ENCODE peak calls at places on chromosomes 5 and 9, in five cellular contexts. X, T, S, R and G are unnamed samples.

GRCh38 chr9:1732670-1733069 is 282.5 kb upstream of the SMARCA2 start:
- DNase-seq in X (no peak), T (peak; percentile 52), S (no peak), R (no peak), G (no peak)

GRCh38 chr5:32076699-32077695 is 97.1 kb downstream of the GOLPH3 start:
- DNase-seq in X (no peak), T (peak; percentile 77), S (no peak), R (no peak), G (no peak)

GRCh38 chr9:114908104-114908621 is 22.2 kb downstream of the TNFSF8 start:
- DNase-seq in X (no peak), T (no peak), S (peak; percentile 35), R (no peak), G (no peak)

GRCh38 chr9:14423816-14424261 is 109.9 kb upstream of the NFIB start:
- DNase-seq in X (no peak), T (no peak), S (no peak), R (no peak), G (no peak)

GRCh38 chr9:9771314-9771713 is 841.5 kb downstream of the PTPRD start:
- DNase-seq in X (no peak), T (no peak), S (no peak), R (no peak), G (no peak)

GRCh38 chr5:148904440-148904839 is 78.0 kb downstream of the ADRB2 start:
- DNase-seq in X (no peak), T (no peak), S (peak; percentile 68), R (no peak), G (no peak)

GRCh38 chr5:139402561-139403158 is 1.2 kb downstream of the SPATA24 start:
- DNase-seq in X (no peak), T (peak; percentile 65), S (no peak), R (no peak), G (no peak)

GRCh38 chr5:134846641-134846960 is 833 bp downstream of the C5orf24 start:
- DNase-seq in X (no peak), T (peak; percentile 46), S (no peak), R (no peak), G (no peak)

GRCh38 chr5:125526940-125527339 is 780.5 kb upstream of the ZNF608 start:
- DNase-seq in X (no peak), T (no peak), S (no peak), R (no peak), G (no peak)

GRCh38 chr9:12204512-12204911 is 488.7 kb upstream of the TYRP1 start:
- DNase-seq in X (no peak), T (no peak), S (no peak), R (no peak), G (no peak)